ENCODE peak calls at places on chromosome 12, in four cellular contexts. One of them, this sample, is unnamed. For H3K9me3 and H3K4me1, the result is how much of the 10 kb centered on the place peaks cover.

GRCh38 chr12:58378038-58378437 is 436.7 kb downstream of the ATP23 start:
- DNase-seq in heart right ventricle: no peak
- DNase-seq in naive thymus-derived CD4-positive, alpha-beta T cell: no peak
- DNase-seq in right lobe of liver: no peak
- DNase-seq in this sample: no peak

GRCh38 chr12:57101892-57102695 is 9.1 kb downstream of the STAT6 start:
- DNase-seq in naive thymus-derived CD4-positive, alpha-beta T cell: no peak
- DNase-seq in right lobe of liver: peak
- DNase-seq in heart right ventricle: no peak
- DNase-seq in this sample: no peak

GRCh38 chr12:58405363-58405762 is 464.0 kb downstream of the ATP23 start:
- DNase-seq in heart right ventricle: no peak
- DNase-seq in naive thymus-derived CD4-positive, alpha-beta T cell: no peak
- DNase-seq in right lobe of liver: no peak
- DNase-seq in this sample: no peak

GRCh38 chr12:89693639-89694202 is 14.9 kb downstream of the ATP2B1 start:
- DNase-seq in naive thymus-derived CD4-positive, alpha-beta T cell: no peak
- DNase-seq in right lobe of liver: no peak
- DNase-seq in heart right ventricle: no peak
- DNase-seq in this sample: no peak

GRCh38 chr12:126557659-126558058 is 1492.4 kb downstream of the AACS start:
- DNase-seq in right lobe of liver: no peak
- DNase-seq in naive thymus-derived CD4-positive, alpha-beta T cell: no peak
- DNase-seq in heart right ventricle: no peak
- DNase-seq in this sample: no peak

GRCh38 chr12:62767946-62768345 is 167.0 kb downstream of the PPM1H start:
- DNase-seq in naive thymus-derived CD4-positive, alpha-beta T cell: peak
- DNase-seq in heart right ventricle: no peak
- DNase-seq in right lobe of liver: no peak
- DNase-seq in this sample: no peak

GRCh38 chr12:124919646-124920352 is 5.3 kb upstream of the UBC start:
- DNase-seq in right lobe of liver: no peak
- DNase-seq in naive thymus-derived CD4-positive, alpha-beta T cell: peak
- DNase-seq in heart right ventricle: no peak
- DNase-seq in this sample: peak

GRCh38 chr12:17062296-17063061 is 456.5 kb upstream of the LMO3 start:
- DNase-seq in heart right ventricle: no peak
- DNase-seq in right lobe of liver: no peak
- DNase-seq in naive thymus-derived CD4-positive, alpha-beta T cell: no peak
- DNase-seq in this sample: no peak

GRCh38 chr12:93819048-93819491 is 141.9 kb downstream of the CRADD start:
- DNase-seq in heart right ventricle: peak
- DNase-seq in naive thymus-derived CD4-positive, alpha-beta T cell: no peak
- DNase-seq in right lobe of liver: no peak
- DNase-seq in this sample: peak

GRCh38 chr12:128486951-128487350 is 220.0 kb downstream of the TMEM132C start:
- DNase-seq in naive thymus-derived CD4-positive, alpha-beta T cell: no peak
- DNase-seq in heart right ventricle: peak
- DNase-seq in right lobe of liver: no peak
- DNase-seq in this sample: no peak

GRCh38 chr12:119444462-119445044 is 110.0 kb downstream of the CCDC60 start:
- DNase-seq in naive thymus-derived CD4-positive, alpha-beta T cell: peak
- DNase-seq in right lobe of liver: peak
- DNase-seq in heart right ventricle: peak
- DNase-seq in this sample: no peak

GRCh38 chr12:60230103-60230502 is 634.3 kb downstream of the SLC16A7 start:
- DNase-seq in heart right ventricle: no peak
- DNase-seq in right lobe of liver: no peak
- DNase-seq in naive thymus-derived CD4-positive, alpha-beta T cell: no peak
- DNase-seq in this sample: no peak

GRCh38 chr12:25686351-25686750 is 133.3 kb upstream of the LMNTD1 start:
- DNase-seq in right lobe of liver: no peak
- DNase-seq in heart right ventricle: no peak
- DNase-seq in naive thymus-derived CD4-positive, alpha-beta T cell: no peak
- DNase-seq in this sample: no peak

GRCh38 chr12:63304844-63305243 is 153.8 kb upstream of the AVPR1A start:
- DNase-seq in heart right ventricle: no peak
- DNase-seq in naive thymus-derived CD4-positive, alpha-beta T cell: no peak
- DNase-seq in right lobe of liver: no peak
- DNase-seq in this sample: no peak

GRCh38 chr12:90111646-90112565 is 403.3 kb upstream of the ATP2B1 start:
- DNase-seq in heart right ventricle: no peak
- DNase-seq in naive thymus-derived CD4-positive, alpha-beta T cell: no peak
- DNase-seq in right lobe of liver: no peak
- DNase-seq in this sample: no peak

GRCh38 chr12:10362828-10363664 is 26.8 kb downstream of the KLRK1 start:
- DNase-seq in heart right ventricle: no peak
- DNase-seq in right lobe of liver: no peak
- DNase-seq in naive thymus-derived CD4-positive, alpha-beta T cell: no peak
- DNase-seq in this sample: no peak

GRCh38 chr12:83997425-83997824 is 915.2 kb downstream of the SLC6A15 start:
- DNase-seq in heart right ventricle: no peak
- DNase-seq in naive thymus-derived CD4-positive, alpha-beta T cell: no peak
- DNase-seq in right lobe of liver: no peak
- DNase-seq in this sample: no peak

GRCh38 chr12:15193927-15194326 is 27.3 kb downstream of the RERG start:
- DNase-seq in heart right ventricle: no peak
- DNase-seq in naive thymus-derived CD4-positive, alpha-beta T cell: no peak
- DNase-seq in right lobe of liver: no peak
- DNase-seq in this sample: no peak

GRCh38 chr12:1977109-1977508 is 27.1 kb downstream of the DCP1B start:
- DNase-seq in heart right ventricle: no peak
- DNase-seq in right lobe of liver: no peak
- DNase-seq in naive thymus-derived CD4-positive, alpha-beta T cell: no peak
- DNase-seq in this sample: no peak

GRCh38 chr12:70176290-70176689 is 66.9 kb upstream of the CNOT2 start:
- DNase-seq in right lobe of liver: no peak
- DNase-seq in heart right ventricle: no peak
- DNase-seq in naive thymus-derived CD4-positive, alpha-beta T cell: no peak
- DNase-seq in this sample: no peak

GRCh38 chr12:53378222-53378621 is 1.8 kb upstream of the SP1 start:
- DNase-seq in right lobe of liver: no peak
- DNase-seq in naive thymus-derived CD4-positive, alpha-beta T cell: no peak
- DNase-seq in heart right ventricle: no peak
- DNase-seq in this sample: no peak

DNA sequence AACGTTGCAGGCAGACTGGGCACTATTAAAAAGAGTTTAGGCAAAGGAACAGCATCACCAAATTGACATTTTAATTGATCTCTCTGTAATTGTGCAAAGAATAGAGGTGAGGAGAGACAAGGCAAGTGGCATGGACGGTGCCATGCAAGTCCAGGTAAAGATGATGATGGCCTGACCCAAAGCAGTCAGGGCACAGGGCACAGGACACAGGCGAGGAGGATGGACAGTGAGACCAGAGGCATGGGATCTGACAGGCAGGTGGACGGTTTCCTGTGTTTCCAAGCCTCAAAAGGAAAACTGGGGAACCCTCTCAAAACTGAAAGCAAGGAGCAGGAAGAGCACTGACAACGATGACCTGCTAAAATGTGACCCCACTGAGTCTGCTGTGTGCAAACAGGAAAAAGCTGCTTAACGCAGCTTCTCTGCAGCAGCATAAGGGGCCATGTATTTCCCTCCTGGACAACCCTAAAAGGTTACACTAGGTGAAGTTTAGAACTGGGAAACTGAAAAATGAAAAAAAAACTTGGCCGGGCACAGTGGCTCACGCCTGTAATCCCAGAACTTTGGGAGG is 50.9 kb downstream of the CLIP1 start:
- DNase-seq in right lobe of liver: no peak
- DNase-seq in naive thymus-derived CD4-positive, alpha-beta T cell: no peak
- DNase-seq in heart right ventricle: no peak
- DNase-seq in this sample: no peak
- H3K9me3 ChIP-seq in right lobe of liver: under half
- H3K9me3 ChIP-seq in naive thymus-derived CD4-positive, alpha-beta T cell: under half
- H3K9me3 ChIP-seq in heart right ventricle: under half
- H3K9me3 ChIP-seq in this sample: under half

GRCh38 chr12:104459556-104459909 is 2.8 kb downstream of the CHST11 start:
- DNase-seq in heart right ventricle: no peak
- DNase-seq in naive thymus-derived CD4-positive, alpha-beta T cell: no peak
- DNase-seq in right lobe of liver: no peak
- DNase-seq in this sample: no peak
- H3K4me1 ChIP-seq in heart right ventricle: under half
- H3K4me1 ChIP-seq in naive thymus-derived CD4-positive, alpha-beta T cell: half or more
- H3K4me1 ChIP-seq in right lobe of liver: under half
- H3K4me1 ChIP-seq in this sample: under half

DNA sequence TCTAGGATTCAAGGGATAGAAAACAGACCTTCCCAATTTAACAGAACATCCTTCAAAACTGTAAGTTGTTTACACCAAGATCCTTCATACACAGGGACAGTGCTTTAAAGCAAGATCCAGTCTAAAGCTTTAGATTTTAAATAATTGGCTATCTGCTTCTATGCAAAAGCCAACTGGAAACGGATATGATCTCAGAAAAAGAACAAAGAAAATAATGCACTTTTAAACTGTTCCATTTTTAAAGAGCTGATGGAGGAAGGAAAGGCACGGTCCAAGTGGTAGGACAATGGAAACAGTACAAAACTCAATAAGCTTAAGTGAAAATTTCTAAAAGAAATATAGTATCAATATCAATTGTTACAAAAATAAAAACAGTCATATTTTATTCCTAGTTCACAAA is 27.7 kb downstream of the LRP6 start:
- DNase-seq in heart right ventricle: no peak
- DNase-seq in right lobe of liver: no peak
- DNase-seq in naive thymus-derived CD4-positive, alpha-beta T cell: no peak
- DNase-seq in this sample: no peak
- H3K9me3 ChIP-seq in heart right ventricle: under half
- H3K9me3 ChIP-seq in right lobe of liver: under half
- H3K9me3 ChIP-seq in naive thymus-derived CD4-positive, alpha-beta T cell: under half
- H3K9me3 ChIP-seq in this sample: under half

DNA sequence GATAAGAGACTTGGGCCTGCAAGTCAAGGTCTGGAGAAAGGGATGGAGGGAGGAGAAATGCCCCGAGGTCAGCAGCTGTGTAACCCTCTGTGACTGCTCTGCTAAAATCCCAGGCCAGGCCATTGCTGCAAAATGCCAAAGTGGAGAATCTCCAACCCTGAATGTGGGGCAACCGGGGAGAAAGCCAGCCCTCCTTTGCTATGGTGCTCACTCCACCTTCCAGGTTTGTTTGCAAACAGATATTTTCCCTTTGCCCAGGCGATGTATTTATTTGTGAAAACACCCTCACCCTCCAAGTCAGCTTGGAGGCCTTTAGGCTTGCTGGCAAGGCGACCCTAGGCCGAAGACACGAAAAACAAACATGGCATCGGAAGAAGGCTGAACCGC is 1.1 kb upstream of the TBX5 start:
- DNase-seq in right lobe of liver: no peak
- DNase-seq in heart right ventricle: no peak
- DNase-seq in naive thymus-derived CD4-positive, alpha-beta T cell: no peak
- DNase-seq in this sample: no peak
- H3K4me1 ChIP-seq in right lobe of liver: under half
- H3K4me1 ChIP-seq in heart right ventricle: under half
- H3K4me1 ChIP-seq in naive thymus-derived CD4-positive, alpha-beta T cell: under half
- H3K4me1 ChIP-seq in this sample: under half

DNA sequence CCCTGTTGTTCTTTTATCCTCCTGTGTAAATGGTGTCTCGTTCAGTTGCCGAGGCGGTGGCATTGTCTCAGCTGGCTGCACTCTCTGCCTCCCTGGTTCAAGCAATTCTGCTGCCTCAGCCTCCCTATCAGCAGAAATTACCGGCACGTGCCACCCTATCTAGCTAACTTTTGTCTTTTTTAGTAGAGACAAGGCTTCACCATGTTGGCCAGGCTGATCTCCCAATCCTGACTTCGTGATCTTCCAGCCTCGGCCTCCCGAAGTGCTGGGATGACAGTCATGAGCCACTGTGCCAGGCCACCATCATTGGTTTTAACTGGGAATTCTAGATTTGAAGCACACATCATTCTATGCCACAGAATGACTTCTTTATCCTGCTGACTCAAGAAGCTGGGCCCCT is 175.3 kb upstream of the ALG10B start:
- DNase-seq in right lobe of liver: no peak
- DNase-seq in naive thymus-derived CD4-positive, alpha-beta T cell: no peak
- DNase-seq in heart right ventricle: no peak
- DNase-seq in this sample: no peak
- H3K9me3 ChIP-seq in right lobe of liver: under half
- H3K9me3 ChIP-seq in naive thymus-derived CD4-positive, alpha-beta T cell: under half
- H3K9me3 ChIP-seq in heart right ventricle: under half
- H3K9me3 ChIP-seq in this sample: under half

GRCh38 chr12:27624586-27624985 is 71.7 kb upstream of the REP15 start:
- DNase-seq in naive thymus-derived CD4-positive, alpha-beta T cell: no peak
- DNase-seq in heart right ventricle: no peak
- DNase-seq in right lobe of liver: no peak
- DNase-seq in this sample: no peak

GRCh38 chr12:27627123-27627835 is 69.0 kb upstream of the REP15 start:
- DNase-seq in right lobe of liver: no peak
- DNase-seq in naive thymus-derived CD4-positive, alpha-beta T cell: no peak
- DNase-seq in heart right ventricle: no peak
- DNase-seq in this sample: no peak

GRCh38 chr12:27623645-27624044 is 72.6 kb upstream of the REP15 start:
- DNase-seq in heart right ventricle: no peak
- DNase-seq in naive thymus-derived CD4-positive, alpha-beta T cell: no peak
- DNase-seq in right lobe of liver: no peak
- DNase-seq in this sample: no peak

GRCh38 chr12:27622436-27623185 is 73.6 kb upstream of the REP15 start:
- DNase-seq in naive thymus-derived CD4-positive, alpha-beta T cell: no peak
- DNase-seq in right lobe of liver: no peak
- DNase-seq in heart right ventricle: no peak
- DNase-seq in this sample: no peak

GRCh38 chr12:27626239-27626638 is 70.0 kb upstream of the REP15 start:
- DNase-seq in heart right ventricle: no peak
- DNase-seq in naive thymus-derived CD4-positive, alpha-beta T cell: no peak
- DNase-seq in right lobe of liver: no peak
- DNase-seq in this sample: no peak
- H3K4me1 ChIP-seq in heart right ventricle: under half
- H3K4me1 ChIP-seq in naive thymus-derived CD4-positive, alpha-beta T cell: under half
- H3K4me1 ChIP-seq in right lobe of liver: under half
- H3K4me1 ChIP-seq in this sample: under half

GRCh38 chr12:31896514-31897039 is 62.6 kb upstream of the RESF1 start:
- DNase-seq in naive thymus-derived CD4-positive, alpha-beta T cell: peak
- DNase-seq in heart right ventricle: peak
- DNase-seq in right lobe of liver: no peak
- DNase-seq in this sample: no peak
- H3K9me3 ChIP-seq in naive thymus-derived CD4-positive, alpha-beta T cell: under half
- H3K9me3 ChIP-seq in heart right ventricle: under half
- H3K9me3 ChIP-seq in right lobe of liver: under half
- H3K9me3 ChIP-seq in this sample: under half

DNA sequence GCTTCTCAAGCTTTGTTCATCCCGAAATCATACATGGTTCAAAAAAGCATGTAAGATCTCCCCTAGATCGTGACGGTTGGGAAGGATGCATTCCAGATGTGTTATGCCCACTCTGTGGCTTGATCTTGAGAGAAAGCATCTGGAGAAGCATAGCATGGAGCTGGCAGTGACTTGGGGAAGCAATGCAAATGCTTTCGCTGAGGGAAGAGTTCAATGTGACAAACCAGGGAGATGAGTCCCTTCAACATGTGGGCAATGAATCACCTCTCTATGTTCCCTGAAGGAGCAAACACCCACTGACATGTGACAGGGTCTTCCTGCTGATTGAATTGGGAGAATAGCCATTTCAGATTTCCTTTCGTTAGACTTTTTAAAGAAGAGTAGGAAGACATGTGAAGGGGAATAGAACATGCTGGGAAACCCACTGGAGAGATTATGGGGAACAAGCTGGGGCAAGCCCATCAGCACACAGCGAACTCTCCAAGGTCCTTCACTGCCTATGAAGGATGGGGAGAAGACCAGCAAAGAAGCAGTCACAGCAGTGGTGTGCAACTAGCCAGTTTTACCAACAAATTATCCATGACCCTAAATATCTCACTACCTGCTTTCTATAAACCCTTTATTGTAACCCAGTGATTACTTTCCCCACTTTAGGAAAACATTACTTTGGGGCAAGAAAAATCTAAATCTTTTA is 35.1 kb downstream of the KITLG start:
- DNase-seq in naive thymus-derived CD4-positive, alpha-beta T cell: no peak
- DNase-seq in heart right ventricle: no peak
- DNase-seq in right lobe of liver: no peak
- DNase-seq in this sample: no peak
- H3K4me1 ChIP-seq in naive thymus-derived CD4-positive, alpha-beta T cell: under half
- H3K4me1 ChIP-seq in heart right ventricle: under half
- H3K4me1 ChIP-seq in right lobe of liver: under half
- H3K4me1 ChIP-seq in this sample: under half